ENCODE peak calls at places on chromosomes 1 and 21, in four cellular contexts. One of them, this sample, is unnamed.

GRCh38 chr21:27202301-27202700 is 235.4 kb upstream of the ADAMTS5 start:
- DNase-seq in tibial nerve: no peak
- DNase-seq in cardiac muscle cell: no peak
- DNase-seq in fibroblast of lung: no peak
- DNase-seq in this sample: no peak

GRCh38 chr1:156845055-156845952 is 13.6 kb downstream of the INSRR start:
- DNase-seq in tibial nerve: no peak
- DNase-seq in cardiac muscle cell: peak
- DNase-seq in fibroblast of lung: no peak
- DNase-seq in this sample: no peak

GRCh38 chr1:17550684-17551584 is 11.4 kb downstream of the ARHGEF10L start:
- DNase-seq in tibial nerve: no peak
- DNase-seq in cardiac muscle cell: no peak
- DNase-seq in fibroblast of lung: no peak
- DNase-seq in this sample: no peak

GRCh38 chr1:100597784-100598183 is 59.8 kb downstream of the GPR88 start:
- DNase-seq in tibial nerve: no peak
- DNase-seq in cardiac muscle cell: peak
- DNase-seq in fibroblast of lung: no peak
- DNase-seq in this sample: no peak

GRCh38 chr1:166905930-166906329 is 29.9 kb upstream of the TADA1 start:
- DNase-seq in tibial nerve: no peak
- DNase-seq in cardiac muscle cell: no peak
- DNase-seq in fibroblast of lung: no peak
- DNase-seq in this sample: no peak

GRCh38 chr21:45175326-45176085 is 101.1 kb downstream of the ADARB1 start:
- DNase-seq in tibial nerve: no peak
- DNase-seq in cardiac muscle cell: no peak
- DNase-seq in fibroblast of lung: no peak
- DNase-seq in this sample: no peak

GRCh38 chr1:30847358-30847972 is 61.1 kb downstream of the SDC3 start:
- DNase-seq in tibial nerve: peak
- DNase-seq in cardiac muscle cell: no peak
- DNase-seq in fibroblast of lung: peak
- DNase-seq in this sample: peak

GRCh38 chr1:22976461-22977243 is 4.0 kb upstream of the LACTBL1 start:
- DNase-seq in tibial nerve: peak
- DNase-seq in cardiac muscle cell: peak
- DNase-seq in fibroblast of lung: peak
- DNase-seq in this sample: peak

GRCh38 chr21:44764319-44765230 is 37.0 kb downstream of the UBE2G2 start:
- DNase-seq in tibial nerve: no peak
- DNase-seq in cardiac muscle cell: no peak
- DNase-seq in fibroblast of lung: no peak
- DNase-seq in this sample: no peak

GRCh38 chr1:100543640-100544039 is 5.7 kb downstream of the GPR88 start:
- DNase-seq in tibial nerve: no peak
- DNase-seq in cardiac muscle cell: no peak
- DNase-seq in fibroblast of lung: no peak
- DNase-seq in this sample: no peak

GRCh38 chr1:148352470-148353118 is 130.5 kb downstream of the PPIAL4G start:
- DNase-seq in tibial nerve: no peak
- DNase-seq in cardiac muscle cell: no peak
- DNase-seq in fibroblast of lung: no peak
- DNase-seq in this sample: no peak

GRCh38 chr1:58573138-58573537 is 3.9 kb downstream of the TACSTD2 start:
- DNase-seq in tibial nerve: no peak
- DNase-seq in cardiac muscle cell: no peak
- DNase-seq in fibroblast of lung: no peak
- DNase-seq in this sample: no peak

GRCh38 chr1:151988405-151988851 is 5.2 kb downstream of the S100A10 start:
- DNase-seq in tibial nerve: no peak
- DNase-seq in cardiac muscle cell: no peak
- DNase-seq in fibroblast of lung: peak
- DNase-seq in this sample: no peak

GRCh38 chr1:119868176-119868575 is 28.1 kb downstream of the ADAM30 start:
- DNase-seq in tibial nerve: no peak
- DNase-seq in cardiac muscle cell: no peak
- DNase-seq in fibroblast of lung: no peak
- DNase-seq in this sample: no peak

GRCh38 chr1:204828352-204828850 is 42.3 kb upstream of the NFASC start:
- DNase-seq in tibial nerve: peak
- DNase-seq in cardiac muscle cell: peak
- DNase-seq in fibroblast of lung: no peak
- DNase-seq in this sample: peak

GRCh38 chr21:45290948-45291612 is 3.4 kb upstream of the POFUT2 start:
- DNase-seq in tibial nerve: no peak
- DNase-seq in cardiac muscle cell: no peak
- DNase-seq in fibroblast of lung: peak
- DNase-seq in this sample: no peak

GRCh38 chr1:238985312-238985711 is 401.1 kb upstream of the CHRM3 start:
- DNase-seq in tibial nerve: no peak
- DNase-seq in cardiac muscle cell: no peak
- DNase-seq in fibroblast of lung: no peak
- DNase-seq in this sample: no peak

GRCh38 chr1:201406831-201407406 is 7.8 kb upstream of the LAD1 start:
- DNase-seq in tibial nerve: no peak
- DNase-seq in cardiac muscle cell: no peak
- DNase-seq in fibroblast of lung: no peak
- DNase-seq in this sample: no peak

GRCh38 chr1:160993544-160993943 is 27.4 kb downstream of the F11R start:
- DNase-seq in tibial nerve: no peak
- DNase-seq in cardiac muscle cell: no peak
- DNase-seq in fibroblast of lung: peak
- DNase-seq in this sample: no peak

GRCh38 chr1:54191525-54191924 is 8.3 kb downstream of the CYB5RL start:
- DNase-seq in tibial nerve: no peak
- DNase-seq in cardiac muscle cell: no peak
- DNase-seq in fibroblast of lung: no peak
- DNase-seq in this sample: no peak

GRCh38 chr1:156193208-156193487 is 756 bp upstream of the SLC25A44 start:
- DNase-seq in tibial nerve: no peak
- DNase-seq in cardiac muscle cell: no peak
- DNase-seq in fibroblast of lung: no peak
- DNase-seq in this sample: no peak

GRCh38 chr1:218401896-218402770 is 57.0 kb downstream of the TGFB2 start:
- DNase-seq in tibial nerve: no peak
- DNase-seq in cardiac muscle cell: no peak
- DNase-seq in fibroblast of lung: peak
- DNase-seq in this sample: peak

GRCh38 chr1:75136921-75137641 is 2.9 kb downstream of the LHX8 start:
- DNase-seq in tibial nerve: no peak
- DNase-seq in cardiac muscle cell: no peak
- DNase-seq in fibroblast of lung: no peak
- DNase-seq in this sample: no peak

GRCh38 chr1:22267413-22268257 is 124.7 kb upstream of the WNT4 start:
- DNase-seq in tibial nerve: no peak
- DNase-seq in cardiac muscle cell: no peak
- DNase-seq in fibroblast of lung: no peak
- DNase-seq in this sample: no peak

GRCh38 chr21:39630191-39630591 is 17.5 kb downstream of the B3GALT5 start:
- DNase-seq in tibial nerve: no peak
- DNase-seq in cardiac muscle cell: no peak
- DNase-seq in fibroblast of lung: peak
- DNase-seq in this sample: no peak

GRCh38 chr1:83931658-83932253 is 67.2 kb downstream of the TTLL7 start:
- DNase-seq in tibial nerve: peak
- DNase-seq in cardiac muscle cell: peak
- DNase-seq in fibroblast of lung: peak
- DNase-seq in this sample: no peak

GRCh38 chr1:37948160-37948559 is 1.3 kb upstream of the INPP5B start:
- DNase-seq in tibial nerve: no peak
- DNase-seq in cardiac muscle cell: no peak
- DNase-seq in fibroblast of lung: no peak
- DNase-seq in this sample: no peak

GRCh38 chr1:56301791-56302190 is 277.6 kb downstream of the PLPP3 start:
- DNase-seq in tibial nerve: no peak
- DNase-seq in cardiac muscle cell: no peak
- DNase-seq in fibroblast of lung: peak
- DNase-seq in this sample: no peak

GRCh38 chr21:26374817-26375216 is 198.3 kb downstream of the CYYR1 start:
- DNase-seq in tibial nerve: no peak
- DNase-seq in cardiac muscle cell: no peak
- DNase-seq in fibroblast of lung: no peak
- DNase-seq in this sample: no peak

GRCh38 chr1:89900323-89900722 is 79.5 kb downstream of the LRRC8D start:
- DNase-seq in tibial nerve: no peak
- DNase-seq in cardiac muscle cell: no peak
- DNase-seq in fibroblast of lung: no peak
- DNase-seq in this sample: no peak

GRCh38 chr1:151680812-151681211 is 35.8 kb downstream of the CELF3 start:
- DNase-seq in tibial nerve: no peak
- DNase-seq in cardiac muscle cell: no peak
- DNase-seq in fibroblast of lung: peak
- DNase-seq in this sample: no peak

GRCh38 chr1:33993301-33993700 is 129.4 kb downstream of the HMGB4 start:
- DNase-seq in tibial nerve: no peak
- DNase-seq in cardiac muscle cell: no peak
- DNase-seq in fibroblast of lung: no peak
- DNase-seq in this sample: no peak

GRCh38 chr1:178724386-178724733 is 684 bp upstream of the RALGPS2 start:
- DNase-seq in tibial nerve: no peak
- DNase-seq in cardiac muscle cell: no peak
- DNase-seq in fibroblast of lung: no peak
- DNase-seq in this sample: no peak

GRCh38 chr21:42150458-42151085 is 68.4 kb upstream of the ABCG1 start:
- DNase-seq in tibial nerve: no peak
- DNase-seq in cardiac muscle cell: no peak
- DNase-seq in fibroblast of lung: no peak
- DNase-seq in this sample: no peak

GRCh38 chr21:19507682-19508260 is 1104.2 kb upstream of the TMPRSS15 start:
- DNase-seq in tibial nerve: no peak
- DNase-seq in cardiac muscle cell: peak
- DNase-seq in fibroblast of lung: no peak
- DNase-seq in this sample: no peak

GRCh38 chr1:184035719-184036516 is 1.6 kb downstream of the COLGALT2 start:
- DNase-seq in tibial nerve: no peak
- DNase-seq in cardiac muscle cell: no peak
- DNase-seq in fibroblast of lung: no peak
- DNase-seq in this sample: no peak

GRCh38 chr21:38831526-38832467 is 26.1 kb downstream of the ETS2 start:
- DNase-seq in tibial nerve: peak
- DNase-seq in cardiac muscle cell: no peak
- DNase-seq in fibroblast of lung: peak
- DNase-seq in this sample: peak

DNA sequence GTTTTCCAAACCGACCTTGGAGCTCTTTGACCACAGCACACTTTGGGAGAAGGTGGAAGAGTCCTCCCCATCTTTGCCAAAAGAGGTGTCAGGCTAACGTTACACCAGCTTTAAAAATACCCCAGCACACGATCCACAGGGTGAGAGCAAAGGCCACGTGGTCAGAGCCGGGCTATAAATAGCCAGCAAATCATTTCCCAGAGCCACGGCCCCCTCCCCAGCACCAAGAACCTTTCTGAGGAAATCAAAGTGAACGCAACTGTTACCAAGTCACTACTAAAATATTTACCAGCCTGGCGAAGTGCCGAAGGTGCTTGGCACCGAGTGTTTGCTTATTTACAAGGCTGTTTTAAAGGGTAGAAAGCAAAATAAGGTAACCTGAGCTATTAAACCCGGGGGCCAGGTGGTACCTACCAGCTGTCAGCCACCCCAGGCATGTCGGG is 72.4 kb downstream of the CASZ1 start:
- DNase-seq in tibial nerve: no peak
- DNase-seq in cardiac muscle cell: peak
- DNase-seq in fibroblast of lung: peak
- DNase-seq in this sample: no peak
- H3K27ac ChIP-seq in tibial nerve: no peak
- H3K27ac ChIP-seq in cardiac muscle cell: peak
- H3K27ac ChIP-seq in fibroblast of lung: no peak
- H3K27ac ChIP-seq in this sample: no peak

DNA sequence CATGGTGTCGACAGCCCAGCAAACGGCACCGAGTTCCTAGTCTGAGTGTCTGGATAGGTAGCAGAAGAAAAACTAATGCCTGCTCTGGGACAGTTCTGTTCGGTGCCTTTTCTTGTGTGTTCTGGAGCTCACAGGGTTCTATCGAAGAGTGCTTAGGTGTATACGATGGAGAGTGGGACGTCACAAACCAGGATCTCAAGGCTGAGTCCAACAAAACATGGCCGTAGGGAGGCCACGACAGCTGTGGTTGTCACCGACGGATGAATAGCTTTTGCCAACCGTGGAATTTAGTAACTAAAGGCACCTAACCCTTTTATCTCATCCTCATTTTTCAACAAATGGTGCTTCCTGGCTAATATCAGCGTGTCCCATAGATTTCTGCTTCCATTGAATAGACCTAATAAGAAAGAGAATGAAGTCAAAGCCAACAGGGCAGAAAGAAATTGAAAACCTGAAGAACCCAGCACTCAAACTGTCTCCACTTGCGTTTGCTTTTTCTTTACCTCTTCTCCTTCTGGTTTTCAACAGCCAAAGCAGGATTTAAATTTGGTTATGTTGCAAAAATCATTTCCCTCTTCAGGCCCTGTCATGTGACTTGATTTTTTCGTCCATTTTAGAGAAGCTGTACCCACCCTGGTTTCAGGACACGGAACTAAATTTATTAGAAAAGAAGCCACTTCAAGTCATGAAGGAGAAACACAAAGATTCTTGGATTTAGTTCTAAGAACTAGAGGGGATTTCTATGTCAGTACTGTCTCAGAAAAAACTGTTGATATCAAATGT is 833 bp upstream of the SYNJ1 start:
- DNase-seq in tibial nerve: peak
- DNase-seq in cardiac muscle cell: no peak
- DNase-seq in fibroblast of lung: no peak
- DNase-seq in this sample: peak
- H3K27ac ChIP-seq in tibial nerve: peak
- H3K27ac ChIP-seq in cardiac muscle cell: peak
- H3K27ac ChIP-seq in fibroblast of lung: peak
- H3K27ac ChIP-seq in this sample: peak

GRCh38 chr1:51946300-51946699 is 44.2 kb downstream of the RAB3B start:
- DNase-seq in tibial nerve: no peak
- DNase-seq in cardiac muscle cell: no peak
- DNase-seq in fibroblast of lung: peak
- DNase-seq in this sample: no peak
- H3K27ac ChIP-seq in tibial nerve: no peak
- H3K27ac ChIP-seq in cardiac muscle cell: no peak
- H3K27ac ChIP-seq in fibroblast of lung: peak
- H3K27ac ChIP-seq in this sample: no peak

DNA sequence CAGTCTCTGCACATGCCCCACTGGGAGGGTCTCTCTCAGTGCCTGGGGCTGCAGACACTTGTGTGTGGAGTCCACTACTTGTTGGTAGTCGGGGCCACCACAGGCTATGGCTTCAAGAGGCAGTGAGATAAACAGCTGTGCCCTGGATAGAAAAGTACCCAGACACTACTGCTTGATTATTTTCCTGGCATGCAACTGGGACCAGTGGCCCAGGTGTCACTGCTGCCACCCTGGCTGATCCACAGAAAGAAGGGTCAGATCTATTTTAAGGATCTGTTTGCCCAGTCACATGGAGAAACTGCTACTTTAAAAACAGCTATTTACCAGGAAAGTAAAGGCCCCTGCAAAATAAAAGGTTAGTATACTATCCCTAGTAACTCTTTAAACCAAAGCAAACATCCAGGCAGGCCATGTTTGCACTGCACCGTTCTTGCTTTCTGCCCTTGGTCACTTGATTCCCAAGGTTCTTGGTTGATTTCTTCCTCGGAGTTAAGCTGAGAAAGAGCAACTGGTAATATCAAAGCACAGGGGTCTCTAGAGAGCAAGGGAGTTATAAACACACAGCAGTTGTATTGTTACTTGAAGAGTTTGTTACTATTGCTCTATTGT is 99.9 kb downstream of the GLUL start:
- DNase-seq in tibial nerve: no peak
- DNase-seq in cardiac muscle cell: no peak
- DNase-seq in fibroblast of lung: no peak
- DNase-seq in this sample: no peak
- H3K27ac ChIP-seq in tibial nerve: no peak
- H3K27ac ChIP-seq in cardiac muscle cell: no peak
- H3K27ac ChIP-seq in fibroblast of lung: no peak
- H3K27ac ChIP-seq in this sample: no peak